ENCODE peak calls at places on chromosome 7, in seven cellular contexts. B, W, N, H, P, F and K are unnamed samples.

GRCh38 chr7:99623091-99623693 is 6.4 kb downstream of the ZSCAN25 start:
- DNase-seq in B (no peak), W (no peak), N (no peak), H (no peak), P (no peak), F (no peak), K (no peak)

GRCh38 chr7:96709381-96710228 is at the start of gene SEM1:
- DNase-seq in B (peak; percentile 77), W (peak; percentile 86), N (peak; percentile 40), H (peak; percentile 80), P (peak; percentile 78), F (peak; percentile 94), K (peak; percentile 53)

GRCh38 chr7:123769371-123769770 is 20.6 kb upstream of the WASL start:
- DNase-seq in B (peak; percentile 62), W (no peak), N (no peak), H (peak; percentile 94), P (peak; percentile 22), F (no peak), K (no peak)

GRCh38 chr7:18177815-18178660 is 150.4 kb upstream of the PRPS1L1 start:
- DNase-seq in B (no peak), W (no peak), N (peak; percentile 53), H (peak; percentile 25), P (peak; percentile 48), F (peak; percentile 88), K (no peak)

GRCh38 chr7:39084344-39084743 is 106.6 kb downstream of the POU6F2 start:
- DNase-seq in B (no peak), W (no peak), N (no peak), H (no peak), P (peak; percentile 2), F (no peak), K (no peak)

GRCh38 chr7:137661634-137662033 is 185.1 kb downstream of the DGKI start:
- DNase-seq in B (no peak), W (no peak), N (no peak), H (no peak), P (no peak), F (no peak), K (no peak)

GRCh38 chr7:80967536-80968297 is 48.9 kb upstream of the SEMA3C start:
- DNase-seq in B (no peak), W (no peak), N (no peak), H (no peak), P (no peak), F (no peak), K (no peak)

GRCh38 chr7:28784166-28784870 is 173.8 kb downstream of the TRIL start:
- DNase-seq in B (no peak), W (peak; percentile 49), N (no peak), H (no peak), P (no peak), F (no peak), K (no peak)

GRCh38 chr7:157005456-157006204 is 4.8 kb downstream of the MNX1 start:
- DNase-seq in B (no peak), W (peak; percentile 61), N (no peak), H (no peak), P (no peak), F (no peak), K (no peak)

GRCh38 chr7:64868469-64868868 is 34.6 kb upstream of the ZNF273 start:
- DNase-seq in B (no peak), W (no peak), N (no peak), H (no peak), P (no peak), F (no peak), K (no peak)

GRCh38 chr7:103341466-103341865 is 3.1 kb downstream of the DNAJC2 start:
- DNase-seq in B (no peak), W (no peak), N (no peak), H (no peak), P (no peak), F (no peak), K (no peak)

GRCh38 chr7:47039899-47040298 is 542.0 kb downstream of the TNS3 start:
- DNase-seq in B (no peak), W (no peak), N (no peak), H (no peak), P (no peak), F (no peak), K (no peak)

GRCh38 chr7:138239244-138239643 is 163.0 kb downstream of the AKR1D1 start:
- DNase-seq in B (no peak), W (no peak), N (no peak), H (no peak), P (no peak), F (peak; percentile 22), K (no peak)

GRCh38 chr7:12607134-12607533 is 36.6 kb downstream of the SCIN start:
- DNase-seq in B (no peak), W (peak; percentile 39), N (no peak), H (no peak), P (no peak), F (no peak), K (no peak)

GRCh38 chr7:36128448-36129047 is 24.5 kb upstream of the EEPD1 start:
- DNase-seq in B (peak; percentile 60), W (peak; percentile 37), N (no peak), H (peak; percentile 89), P (peak; percentile 76), F (peak; percentile 19), K (peak; percentile 60)

GRCh38 chr7:2045559-2046405 is 187.0 kb downstream of the MAD1L1 start:
- DNase-seq in B (no peak), W (peak; percentile 24), N (no peak), H (no peak), P (no peak), F (no peak), K (no peak)

GRCh38 chr7:150940446-150941102 is 37.5 kb downstream of the KCNH2 start:
- DNase-seq in B (no peak), W (no peak), N (no peak), H (no peak), P (no peak), F (no peak), K (no peak)

GRCh38 chr7:115574676-115575291 is 455.8 kb downstream of the TFEC start:
- DNase-seq in B (no peak), W (no peak), N (no peak), H (no peak), P (no peak), F (no peak), K (no peak)

GRCh38 chr7:56026538-56026937 is 24.7 kb downstream of the PSPH start:
- DNase-seq in B (no peak), W (no peak), N (no peak), H (no peak), P (no peak), F (no peak), K (no peak)

GRCh38 chr7:56019501-56019900 is 31.7 kb downstream of the PSPH start:
- DNase-seq in B (no peak), W (no peak), N (no peak), H (no peak), P (no peak), F (no peak), K (no peak)

GRCh38 chr7:56028942-56029630 is 22.2 kb downstream of the PSPH start:
- DNase-seq in B (no peak), W (no peak), N (no peak), H (no peak), P (peak; percentile 97), F (no peak), K (no peak)

DNA sequence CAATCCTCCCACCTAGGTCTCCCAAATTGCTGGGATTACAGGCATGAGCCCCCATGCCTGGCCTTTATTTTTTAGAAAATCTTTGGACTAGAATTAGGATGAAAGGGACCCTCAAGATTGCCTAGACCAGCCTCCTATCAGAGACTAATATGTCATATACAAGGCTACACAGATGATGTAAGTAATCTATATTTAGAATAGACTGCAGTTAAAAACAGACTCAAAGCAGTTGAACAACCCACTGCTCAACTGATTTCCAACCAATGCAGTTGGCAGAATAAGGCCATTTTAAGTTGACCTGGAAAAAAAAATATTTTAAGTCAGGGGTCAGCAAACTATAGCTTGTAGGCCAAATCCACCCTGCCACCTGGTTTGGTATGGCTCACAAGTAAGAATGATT is 27.7 kb downstream of the PSPH start:
- DNase-seq in B (no peak), W (no peak), N (no peak), H (no peak), P (no peak), F (no peak), K (no peak)
- TF ChIP-seq SIN3A in B (no peak), W (no peak), N (no peak), H (no peak), P (no peak), F (no peak), K (no peak)

GRCh38 chr7:21365866-21366624 is 61.8 kb upstream of the SP4 start:
- DNase-seq in B (peak; percentile 1), W (no peak), N (no peak), H (no peak), P (peak; percentile 77), F (no peak), K (no peak)
- TF ChIP-seq SIN3A in B (no peak), W (no peak), N (no peak), H (no peak), P (no peak), F (no peak), K (no peak)

DNA sequence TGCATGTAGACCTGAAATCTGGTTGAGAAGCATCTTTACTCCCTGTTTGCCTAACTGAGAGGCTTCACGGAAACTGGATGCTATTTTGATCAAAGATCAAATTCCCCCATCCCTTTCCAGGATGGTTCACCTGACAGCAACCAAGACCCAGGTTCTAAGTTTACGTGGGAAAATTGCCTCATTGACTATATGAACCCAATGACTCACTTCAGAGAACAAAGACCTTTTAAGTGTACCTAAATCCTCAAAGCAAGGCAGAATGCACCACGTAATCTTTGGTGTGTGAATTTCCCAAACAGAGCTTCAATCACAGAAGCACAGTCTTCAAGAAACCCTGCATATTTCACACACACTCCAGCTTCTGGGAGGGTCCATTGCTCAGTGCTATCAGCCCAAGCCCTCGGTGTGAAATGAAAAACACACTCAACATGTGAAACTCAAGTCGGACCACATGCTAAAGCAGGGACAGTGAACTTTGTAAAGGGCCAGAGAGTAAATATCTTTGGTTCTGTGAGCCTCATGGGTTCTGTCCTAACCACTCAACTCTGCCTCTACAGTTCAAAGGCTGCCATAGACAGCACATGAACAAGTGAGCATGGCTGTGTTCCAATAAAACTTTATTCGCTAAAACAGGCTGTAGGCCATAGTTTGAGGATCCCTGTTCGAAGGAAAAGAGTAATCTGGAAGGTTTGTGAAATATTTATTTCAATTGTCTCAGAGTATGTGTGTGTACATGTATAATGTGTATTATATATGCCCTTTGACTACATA is 275.6 kb upstream of the FOXK1 start:
- DNase-seq in B (no peak), W (no peak), N (no peak), H (no peak), P (peak; percentile 42), F (no peak), K (no peak)
- TF ChIP-seq SIN3A in B (no peak), W (no peak), N (no peak), H (no peak), P (no peak), F (no peak), K (no peak)

GRCh38 chr7:40310213-40310612 is 175.4 kb downstream of the SUGCT start:
- DNase-seq in B (no peak), W (no peak), N (no peak), H (no peak), P (no peak), F (no peak), K (no peak)

GRCh38 chr7:40315277-40315676 is 180.5 kb downstream of the SUGCT start:
- DNase-seq in B (no peak), W (no peak), N (no peak), H (no peak), P (no peak), F (no peak), K (no peak)

GRCh38 chr7:40316176-40316575 is 181.4 kb downstream of the SUGCT start:
- DNase-seq in B (no peak), W (no peak), N (no peak), H (no peak), P (no peak), F (no peak), K (no peak)

GRCh38 chr7:40306596-40306995 is 171.8 kb downstream of the SUGCT start:
- DNase-seq in B (no peak), W (no peak), N (no peak), H (no peak), P (no peak), F (no peak), K (no peak)

GRCh38 chr7:40311307-40311706 is 176.5 kb downstream of the SUGCT start:
- DNase-seq in B (no peak), W (no peak), N (peak; percentile 23), H (no peak), P (no peak), F (no peak), K (no peak)
- TF ChIP-seq SIN3A in B (no peak), W (no peak), N (no peak), H (no peak), P (no peak), F (no peak), K (no peak)